ENCODE peak calls at places on chromosomes 1 and 21, in seven cellular contexts. One of them, this sample, is unnamed.

GRCh38 chr1:173212952-173213491 is 5.9 kb upstream of the TNFSF4 start:
- DNase-seq in stimulated activated CD8-positive, alpha-beta memory T cell treated with anti-CD3 and anti-CD28 coated beads, Interleukin-2, amount 100 ng/mL, for 1 hour: no peak
- DNase-seq in brain pericyte: no peak
- DNase-seq in globus pallidus: no peak
- DNase-seq in stimulated activated CD4-positive, alpha-beta T cell treated with anti-CD3 and anti-CD28 coated beads, Interleukin-1b, Interleukin-23, amount 100 ng/mL, for 1 hour: no peak
- DNase-seq in lung microvascular endothelial cell: no peak
- DNase-seq in kidney: no peak
- DNase-seq in this sample: no peak

GRCh38 chr1:85884372-85885035 is 176.3 kb upstream of the ZNHIT6 start:
- DNase-seq in brain pericyte: no peak
- DNase-seq in stimulated activated CD4-positive, alpha-beta T cell treated with anti-CD3 and anti-CD28 coated beads, Interleukin-1b, Interleukin-23, amount 100 ng/mL, for 1 hour: no peak
- DNase-seq in lung microvascular endothelial cell: peak
- DNase-seq in stimulated activated CD8-positive, alpha-beta memory T cell treated with anti-CD3 and anti-CD28 coated beads, Interleukin-2, amount 100 ng/mL, for 1 hour: no peak
- DNase-seq in kidney: no peak
- DNase-seq in globus pallidus: no peak
- DNase-seq in this sample: no peak

GRCh38 chr1:54069792-54070548 is 16.6 kb downstream of the TCEANC2 start:
- DNase-seq in lung microvascular endothelial cell: peak
- DNase-seq in globus pallidus: peak
- DNase-seq in stimulated activated CD4-positive, alpha-beta T cell treated with anti-CD3 and anti-CD28 coated beads, Interleukin-1b, Interleukin-23, amount 100 ng/mL, for 1 hour: no peak
- DNase-seq in kidney: no peak
- DNase-seq in brain pericyte: peak
- DNase-seq in stimulated activated CD8-positive, alpha-beta memory T cell treated with anti-CD3 and anti-CD28 coated beads, Interleukin-2, amount 100 ng/mL, for 1 hour: no peak
- DNase-seq in this sample: no peak

GRCh38 chr1:87111659-87112339 is 197.4 kb downstream of the HS2ST1 start:
- DNase-seq in kidney: no peak
- DNase-seq in lung microvascular endothelial cell: no peak
- DNase-seq in stimulated activated CD4-positive, alpha-beta T cell treated with anti-CD3 and anti-CD28 coated beads, Interleukin-1b, Interleukin-23, amount 100 ng/mL, for 1 hour: no peak
- DNase-seq in globus pallidus: no peak
- DNase-seq in brain pericyte: no peak
- DNase-seq in stimulated activated CD8-positive, alpha-beta memory T cell treated with anti-CD3 and anti-CD28 coated beads, Interleukin-2, amount 100 ng/mL, for 1 hour: no peak
- DNase-seq in this sample: no peak

GRCh38 chr1:20732071-20732587 is 374 bp downstream of the SH2D5 start:
- DNase-seq in stimulated activated CD8-positive, alpha-beta memory T cell treated with anti-CD3 and anti-CD28 coated beads, Interleukin-2, amount 100 ng/mL, for 1 hour: peak
- DNase-seq in kidney: peak
- DNase-seq in globus pallidus: peak
- DNase-seq in stimulated activated CD4-positive, alpha-beta T cell treated with anti-CD3 and anti-CD28 coated beads, Interleukin-1b, Interleukin-23, amount 100 ng/mL, for 1 hour: no peak
- DNase-seq in lung microvascular endothelial cell: peak
- DNase-seq in brain pericyte: no peak
- DNase-seq in this sample: peak

GRCh38 chr1:1041092-1041503 is 21.2 kb downstream of the AGRN start:
- DNase-seq in kidney: no peak
- DNase-seq in globus pallidus: no peak
- DNase-seq in stimulated activated CD8-positive, alpha-beta memory T cell treated with anti-CD3 and anti-CD28 coated beads, Interleukin-2, amount 100 ng/mL, for 1 hour: no peak
- DNase-seq in brain pericyte: no peak
- DNase-seq in lung microvascular endothelial cell: no peak
- DNase-seq in stimulated activated CD4-positive, alpha-beta T cell treated with anti-CD3 and anti-CD28 coated beads, Interleukin-1b, Interleukin-23, amount 100 ng/mL, for 1 hour: no peak
- DNase-seq in this sample: no peak

GRCh38 chr21:35057428-35057827 is 8.3 kb upstream of the RUNX1 start:
- DNase-seq in lung microvascular endothelial cell: no peak
- DNase-seq in globus pallidus: no peak
- DNase-seq in stimulated activated CD8-positive, alpha-beta memory T cell treated with anti-CD3 and anti-CD28 coated beads, Interleukin-2, amount 100 ng/mL, for 1 hour: no peak
- DNase-seq in kidney: no peak
- DNase-seq in stimulated activated CD4-positive, alpha-beta T cell treated with anti-CD3 and anti-CD28 coated beads, Interleukin-1b, Interleukin-23, amount 100 ng/mL, for 1 hour: no peak
- DNase-seq in brain pericyte: no peak
- DNase-seq in this sample: no peak

GRCh38 chr21:35024475-35024874 is 24.6 kb downstream of the RUNX1 start:
- DNase-seq in globus pallidus: no peak
- DNase-seq in kidney: no peak
- DNase-seq in stimulated activated CD8-positive, alpha-beta memory T cell treated with anti-CD3 and anti-CD28 coated beads, Interleukin-2, amount 100 ng/mL, for 1 hour: no peak
- DNase-seq in stimulated activated CD4-positive, alpha-beta T cell treated with anti-CD3 and anti-CD28 coated beads, Interleukin-1b, Interleukin-23, amount 100 ng/mL, for 1 hour: no peak
- DNase-seq in lung microvascular endothelial cell: no peak
- DNase-seq in brain pericyte: no peak
- DNase-seq in this sample: no peak

GRCh38 chr1:4150262-4150661 is 250.2 kb upstream of the C1orf174 start:
- DNase-seq in brain pericyte: no peak
- DNase-seq in stimulated activated CD8-positive, alpha-beta memory T cell treated with anti-CD3 and anti-CD28 coated beads, Interleukin-2, amount 100 ng/mL, for 1 hour: no peak
- DNase-seq in globus pallidus: no peak
- DNase-seq in stimulated activated CD4-positive, alpha-beta T cell treated with anti-CD3 and anti-CD28 coated beads, Interleukin-1b, Interleukin-23, amount 100 ng/mL, for 1 hour: no peak
- DNase-seq in lung microvascular endothelial cell: no peak
- DNase-seq in kidney: no peak
- DNase-seq in this sample: no peak

GRCh38 chr1:223454959-223455358 is 61.7 kb downstream of the CCDC185 start:
- DNase-seq in stimulated activated CD4-positive, alpha-beta T cell treated with anti-CD3 and anti-CD28 coated beads, Interleukin-1b, Interleukin-23, amount 100 ng/mL, for 1 hour: no peak
- DNase-seq in kidney: no peak
- DNase-seq in stimulated activated CD8-positive, alpha-beta memory T cell treated with anti-CD3 and anti-CD28 coated beads, Interleukin-2, amount 100 ng/mL, for 1 hour: no peak
- DNase-seq in globus pallidus: no peak
- DNase-seq in lung microvascular endothelial cell: no peak
- DNase-seq in brain pericyte: no peak
- DNase-seq in this sample: no peak

GRCh38 chr1:56456426-56457101 is 122.8 kb downstream of the PLPP3 start:
- DNase-seq in stimulated activated CD4-positive, alpha-beta T cell treated with anti-CD3 and anti-CD28 coated beads, Interleukin-1b, Interleukin-23, amount 100 ng/mL, for 1 hour: no peak
- DNase-seq in stimulated activated CD8-positive, alpha-beta memory T cell treated with anti-CD3 and anti-CD28 coated beads, Interleukin-2, amount 100 ng/mL, for 1 hour: no peak
- DNase-seq in brain pericyte: no peak
- DNase-seq in globus pallidus: no peak
- DNase-seq in kidney: no peak
- DNase-seq in lung microvascular endothelial cell: peak
- DNase-seq in this sample: no peak

GRCh38 chr1:4518621-4519020 is 135.8 kb upstream of the AJAP1 start:
- DNase-seq in lung microvascular endothelial cell: no peak
- DNase-seq in stimulated activated CD4-positive, alpha-beta T cell treated with anti-CD3 and anti-CD28 coated beads, Interleukin-1b, Interleukin-23, amount 100 ng/mL, for 1 hour: no peak
- DNase-seq in globus pallidus: no peak
- DNase-seq in brain pericyte: no peak
- DNase-seq in stimulated activated CD8-positive, alpha-beta memory T cell treated with anti-CD3 and anti-CD28 coated beads, Interleukin-2, amount 100 ng/mL, for 1 hour: no peak
- DNase-seq in kidney: no peak
- DNase-seq in this sample: no peak

GRCh38 chr1:8364528-8365442 is 46.9 kb downstream of the SLC45A1 start:
- DNase-seq in brain pericyte: no peak
- DNase-seq in stimulated activated CD4-positive, alpha-beta T cell treated with anti-CD3 and anti-CD28 coated beads, Interleukin-1b, Interleukin-23, amount 100 ng/mL, for 1 hour: no peak
- DNase-seq in stimulated activated CD8-positive, alpha-beta memory T cell treated with anti-CD3 and anti-CD28 coated beads, Interleukin-2, amount 100 ng/mL, for 1 hour: no peak
- DNase-seq in globus pallidus: no peak
- DNase-seq in lung microvascular endothelial cell: peak
- DNase-seq in kidney: no peak
- DNase-seq in this sample: peak

GRCh38 chr1:206002833-206003532 is at the start of gene RAB7B:
- DNase-seq in stimulated activated CD4-positive, alpha-beta T cell treated with anti-CD3 and anti-CD28 coated beads, Interleukin-1b, Interleukin-23, amount 100 ng/mL, for 1 hour: no peak
- DNase-seq in globus pallidus: no peak
- DNase-seq in stimulated activated CD8-positive, alpha-beta memory T cell treated with anti-CD3 and anti-CD28 coated beads, Interleukin-2, amount 100 ng/mL, for 1 hour: no peak
- DNase-seq in kidney: peak
- DNase-seq in brain pericyte: no peak
- DNase-seq in lung microvascular endothelial cell: no peak
- DNase-seq in this sample: peak

GRCh38 chr1:5909576-5910275 is 82.5 kb downstream of the NPHP4 start:
- DNase-seq in stimulated activated CD8-positive, alpha-beta memory T cell treated with anti-CD3 and anti-CD28 coated beads, Interleukin-2, amount 100 ng/mL, for 1 hour: no peak
- DNase-seq in kidney: no peak
- DNase-seq in stimulated activated CD4-positive, alpha-beta T cell treated with anti-CD3 and anti-CD28 coated beads, Interleukin-1b, Interleukin-23, amount 100 ng/mL, for 1 hour: no peak
- DNase-seq in brain pericyte: no peak
- DNase-seq in globus pallidus: no peak
- DNase-seq in lung microvascular endothelial cell: no peak
- DNase-seq in this sample: no peak

GRCh38 chr1:44514673-44515072 is 109.6 kb downstream of the RNF220 start:
- DNase-seq in stimulated activated CD4-positive, alpha-beta T cell treated with anti-CD3 and anti-CD28 coated beads, Interleukin-1b, Interleukin-23, amount 100 ng/mL, for 1 hour: no peak
- DNase-seq in lung microvascular endothelial cell: no peak
- DNase-seq in brain pericyte: no peak
- DNase-seq in kidney: no peak
- DNase-seq in globus pallidus: no peak
- DNase-seq in stimulated activated CD8-positive, alpha-beta memory T cell treated with anti-CD3 and anti-CD28 coated beads, Interleukin-2, amount 100 ng/mL, for 1 hour: no peak
- DNase-seq in this sample: no peak

GRCh38 chr1:201383647-201384405 is 6.3 kb upstream of the TNNT2 start:
- DNase-seq in globus pallidus: no peak
- DNase-seq in stimulated activated CD8-positive, alpha-beta memory T cell treated with anti-CD3 and anti-CD28 coated beads, Interleukin-2, amount 100 ng/mL, for 1 hour: no peak
- DNase-seq in brain pericyte: peak
- DNase-seq in kidney: no peak
- DNase-seq in stimulated activated CD4-positive, alpha-beta T cell treated with anti-CD3 and anti-CD28 coated beads, Interleukin-1b, Interleukin-23, amount 100 ng/mL, for 1 hour: no peak
- DNase-seq in lung microvascular endothelial cell: no peak
- DNase-seq in this sample: no peak